ENCODE peak calls at places on chromosomes 16 and 17, in five cellular contexts. E is tibial nerve, F is HepG2, S is ovary, H is upper lobe of left lung. V is an unnamed sample.

GRCh38 chr16:67144943-67145342 is 5.9 kb downstream of the B3GNT9 start:
- DNase-seq in S (no peak), F (no peak), E (no peak), H (no peak), V (no peak)

GRCh38 chr17:979211-979538 is 401 bp downstream of the NXN start:
- DNase-seq in S (no peak), F (no peak), E (no peak), H (no peak), V (no peak)

GRCh38 chr17:27244019-27244418 is 49.9 kb upstream of the WSB1 start:
- DNase-seq in F (no peak), E (no peak), H (no peak), S (no peak), V (peak)

GRCh38 chr17:43936434-43936833 is 5.8 kb downstream of the PPY start:
- DNase-seq in F (no peak), H (no peak), S (no peak), E (no peak), V (no peak)

GRCh38 chr17:61073799-61074513 is 325.7 kb upstream of the TBX2 start:
- DNase-seq in S (no peak), E (no peak), F (no peak), H (no peak), V (no peak)

GRCh38 chr16:47565454-47565853 is 104.3 kb downstream of the PHKB start:
- DNase-seq in E (peak), S (no peak), H (no peak), F (no peak), V (peak)

GRCh38 chr16:6081320-6081976 is 983.9 kb upstream of the EEF2KMT start:
- DNase-seq in H (no peak), E (no peak), F (peak), S (no peak), V (no peak)

GRCh38 chr16:24939224-24939623 is 75.9 kb downstream of the ARHGAP17 start:
- DNase-seq in S (no peak), H (peak), E (no peak), F (no peak), V (no peak)

DNA sequence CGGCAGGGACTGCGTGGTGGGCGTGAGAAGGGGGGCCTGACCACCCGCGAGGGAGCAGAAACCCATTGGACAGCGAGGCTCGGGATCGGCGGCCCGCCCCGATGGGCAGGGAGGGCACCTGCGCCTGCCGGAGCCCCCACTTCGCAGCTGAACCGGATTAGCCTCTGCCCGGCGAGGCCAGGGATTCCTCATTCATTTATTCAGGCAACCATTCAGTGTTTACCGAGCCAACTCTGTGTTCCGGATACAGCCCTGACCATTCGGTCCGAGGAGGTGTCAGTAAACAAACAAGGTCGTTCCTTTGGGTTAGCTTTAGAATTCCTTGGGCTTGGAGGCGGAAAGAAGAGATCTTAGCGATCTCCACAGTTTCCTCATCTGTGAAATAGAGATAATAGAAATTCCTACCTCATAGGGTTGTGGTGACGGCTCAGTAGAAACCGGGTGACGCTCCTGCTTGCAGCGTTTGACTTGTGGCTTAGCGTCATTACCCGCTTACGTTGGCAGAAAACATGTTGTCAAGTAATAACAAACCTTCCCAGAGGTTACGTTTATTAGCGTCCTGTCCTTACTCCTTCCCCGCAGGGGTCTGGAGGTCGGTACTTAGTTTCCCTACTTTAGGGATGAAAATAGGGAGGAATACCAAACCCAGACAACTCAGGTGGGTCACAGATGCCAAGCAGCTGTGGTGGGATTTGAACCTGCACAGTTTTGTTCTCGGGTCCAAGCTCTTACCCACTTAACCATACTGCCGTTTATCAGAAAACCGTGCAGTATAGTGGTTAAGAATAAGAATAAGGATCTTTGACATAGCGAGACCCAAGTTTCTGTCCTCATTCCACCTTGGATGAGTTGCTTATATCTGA is 893 bp downstream of the POLR3E start:
- DNase-seq in F (peak), E (peak), H (no peak), S (peak), V (peak)
- TF ChIP-seq EP300 in F (no peak), E (no peak), H (no peak), S (no peak), V (peak)

GRCh38 chr16:73016488-73016830 is 31.5 kb downstream of the ZFHX3 start:
- DNase-seq in S (no peak), E (no peak), H (no peak), F (no peak), V (no peak)
- TF ChIP-seq EP300 in S (no peak), E (no peak), H (no peak), F (no peak), V (no peak)

DNA sequence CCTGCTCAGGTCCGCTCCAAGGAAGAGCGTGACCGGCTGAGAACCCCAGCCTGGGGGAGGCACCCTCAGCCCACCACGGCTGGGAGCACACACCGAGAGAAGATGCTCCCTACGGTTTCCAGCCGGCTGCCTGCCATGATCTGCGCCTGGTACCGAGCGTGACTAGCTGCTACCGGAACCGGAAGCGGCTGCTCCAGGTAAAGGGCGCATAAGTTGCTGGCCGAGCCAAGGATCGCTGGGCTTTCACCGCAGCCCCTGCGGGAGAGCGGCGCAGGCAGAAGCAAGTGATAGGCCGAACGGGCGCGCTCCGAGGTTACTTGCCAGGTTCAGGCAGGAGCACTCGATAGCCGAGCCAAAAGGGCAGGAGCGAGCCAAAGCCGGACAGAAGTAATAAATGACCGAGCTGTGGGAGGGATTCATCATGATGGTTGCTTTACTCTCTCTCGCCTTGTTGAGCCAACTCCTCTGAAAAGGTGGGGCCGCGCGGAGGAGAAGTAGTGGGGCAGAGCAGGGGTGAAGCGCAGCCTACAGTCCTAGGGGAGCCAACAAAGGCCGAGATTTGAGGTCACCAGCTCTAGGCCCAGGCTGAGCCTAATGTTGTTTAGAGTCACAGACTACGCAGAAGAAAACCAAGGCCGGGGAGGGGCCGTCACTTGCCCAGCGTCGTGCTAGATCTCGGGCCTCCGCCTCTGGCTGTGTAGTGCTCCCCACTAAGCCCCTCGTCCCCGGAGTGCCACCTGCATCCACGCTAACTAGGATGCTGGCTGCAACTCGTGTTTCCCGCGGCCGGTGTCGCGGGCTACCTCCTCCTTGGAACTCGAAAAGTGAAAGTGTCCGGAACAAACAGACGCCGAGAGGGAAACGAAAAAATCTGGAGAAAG is at the start of gene MRPS23:
- DNase-seq in H (peak), S (peak), F (peak), E (peak), V (peak)
- TF ChIP-seq EP300 in H (no peak), S (no peak), F (peak), E (peak), V (no peak)

DNA sequence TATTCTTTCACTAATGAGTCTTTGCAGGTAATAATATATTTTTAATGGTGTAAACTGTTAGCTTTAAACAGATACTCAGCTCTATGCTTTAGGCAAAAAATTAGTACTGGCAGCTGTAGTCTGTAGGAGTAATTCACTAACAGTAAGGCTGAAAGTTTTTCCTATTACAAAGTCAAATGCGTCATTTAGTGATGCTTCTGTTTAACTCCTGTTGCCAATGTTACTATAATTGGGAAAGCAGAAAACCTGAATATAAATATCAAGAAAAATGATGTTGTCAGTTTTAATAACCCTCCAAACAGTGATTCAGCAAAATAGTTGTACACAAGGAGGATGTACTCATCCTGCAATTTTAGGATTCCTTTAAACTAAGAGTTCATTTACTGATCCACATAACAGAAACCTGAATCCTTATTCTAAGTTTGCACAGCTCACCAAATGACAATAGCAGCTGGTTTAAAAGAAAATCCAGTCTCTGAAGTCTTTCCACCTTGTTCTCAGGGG is 4.3 kb downstream of the CDR2 start:
- DNase-seq in S (no peak), F (peak), H (no peak), E (no peak), V (no peak)
- TF ChIP-seq EP300 in S (no peak), F (no peak), H (no peak), E (no peak), V (peak)

DNA sequence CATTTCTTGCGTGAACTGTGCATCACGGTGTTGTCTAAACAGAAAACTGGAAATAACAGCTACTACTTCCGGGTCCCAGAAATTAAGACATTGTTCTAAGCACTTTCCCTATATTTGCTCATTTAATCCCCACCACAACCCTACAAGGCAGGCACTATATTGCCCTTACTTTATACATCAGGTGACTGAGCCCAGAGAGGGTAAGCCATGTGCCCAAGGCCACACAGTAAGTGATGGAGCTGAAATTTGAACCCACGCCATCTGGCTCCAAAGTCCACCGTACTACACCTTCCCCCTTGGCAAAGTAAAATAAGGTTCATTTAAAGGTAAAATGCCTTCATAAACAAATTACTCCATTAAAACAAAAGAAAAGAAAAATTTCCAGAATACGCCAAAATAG is 33.2 kb downstream of the COTL1 start:
- DNase-seq in E (no peak), S (no peak), H (no peak), F (no peak), V (no peak)
- TF ChIP-seq EP300 in E (no peak), S (no peak), H (no peak), F (no peak), V (no peak)

GRCh38 chr16:2784536-2785100 is 2.7 kb downstream of the PRSS33 start:
- DNase-seq in F (no peak), S (peak), H (peak), E (no peak), V (no peak)

GRCh38 chr16:2786826-2787151 is 571 bp downstream of the PRSS33 start:
- DNase-seq in H (no peak), E (no peak), S (no peak), F (no peak), V (no peak)

GRCh38 chr16:2787406-2787805 is at the start of gene PRSS33:
- DNase-seq in F (no peak), H (no peak), E (no peak), S (peak), V (no peak)

GRCh38 chr16:2785101-2785991 is 2.0 kb downstream of the PRSS33 start:
- DNase-seq in E (no peak), H (peak), F (no peak), S (peak), V (no peak)

GRCh38 chr16:2786061-2786825 is 1.1 kb downstream of the PRSS33 start:
- DNase-seq in E (no peak), H (no peak), F (no peak), S (peak), V (no peak)
- TF ChIP-seq EP300 in E (no peak), H (no peak), F (no peak), S (no peak), V (no peak)

GRCh38 chr17:40070895-40071719 is 8.3 kb downstream of the THRA start:
- DNase-seq in S (peak), E (peak), F (no peak), H (peak), V (no peak)

GRCh38 chr17:40071720-40072480 is 9.1 kb downstream of the THRA start:
- DNase-seq in F (peak), S (peak), H (peak), E (peak), V (peak)

GRCh38 chr17:40068917-40069750 is 6.4 kb downstream of the THRA start:
- DNase-seq in S (peak), E (peak), F (no peak), H (peak), V (peak)

GRCh38 chr17:40069751-40070643 is 7.2 kb downstream of the THRA start:
- DNase-seq in E (no peak), H (peak), F (no peak), S (peak), V (no peak)

DNA sequence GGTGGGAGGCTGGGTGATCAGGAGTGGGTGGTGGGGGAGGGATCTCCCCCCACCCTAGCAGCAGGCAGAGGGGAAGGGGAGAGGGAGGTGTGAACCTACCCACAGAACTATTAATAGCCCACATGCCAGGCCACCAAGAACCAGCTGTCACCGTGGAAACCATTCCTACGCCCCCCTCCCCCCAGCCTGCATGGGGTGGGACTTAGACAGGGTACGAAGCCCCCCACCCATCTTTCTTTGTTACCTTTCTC is 7.8 kb downstream of the THRA start:
- DNase-seq in S (no peak), H (no peak), E (no peak), F (no peak), V (no peak)
- TF ChIP-seq EP300 in S (no peak), H (no peak), E (no peak), F (no peak), V (no peak)

GRCh38 chr16:57638381-57638780 is 10.0 kb downstream of the ADGRG1 start:
- DNase-seq in E (no peak), F (no peak), H (no peak), S (no peak), V (no peak)

GRCh38 chr16:57637965-57638364 is 9.5 kb downstream of the ADGRG1 start:
- DNase-seq in S (no peak), E (no peak), F (no peak), H (no peak), V (no peak)

GRCh38 chr16:57640185-57640584 is 11.8 kb downstream of the ADGRG1 start:
- DNase-seq in H (no peak), F (no peak), E (no peak), S (no peak), V (no peak)

GRCh38 chr16:57640612-57641011 is 12.2 kb downstream of the ADGRG1 start:
- DNase-seq in H (no peak), E (no peak), F (no peak), S (no peak), V (no peak)

GRCh38 chr16:57639172-57639571 is 10.7 kb downstream of the ADGRG1 start:
- DNase-seq in E (no peak), F (no peak), H (no peak), S (no peak), V (no peak)
- TF ChIP-seq EP300 in E (no peak), F (no peak), H (no peak), S (no peak), V (no peak)

GRCh38 chr17:40607641-40608040 is 40.0 kb downstream of the SMARCE1 start:
- DNase-seq in E (no peak), F (no peak), H (peak), S (no peak), V (peak)

GRCh38 chr17:40610359-40610758 is 37.3 kb downstream of the SMARCE1 start:
- DNase-seq in E (no peak), H (no peak), S (no peak), F (no peak), V (peak)

GRCh38 chr17:40606548-40607353 is 40.9 kb downstream of the SMARCE1 start:
- DNase-seq in S (no peak), H (no peak), F (no peak), E (no peak), V (peak)

GRCh38 chr17:40605301-40605700 is 40.0 kb upstream of the CCR7 start:
- DNase-seq in E (no peak), H (no peak), S (no peak), F (no peak), V (peak)

DNA sequence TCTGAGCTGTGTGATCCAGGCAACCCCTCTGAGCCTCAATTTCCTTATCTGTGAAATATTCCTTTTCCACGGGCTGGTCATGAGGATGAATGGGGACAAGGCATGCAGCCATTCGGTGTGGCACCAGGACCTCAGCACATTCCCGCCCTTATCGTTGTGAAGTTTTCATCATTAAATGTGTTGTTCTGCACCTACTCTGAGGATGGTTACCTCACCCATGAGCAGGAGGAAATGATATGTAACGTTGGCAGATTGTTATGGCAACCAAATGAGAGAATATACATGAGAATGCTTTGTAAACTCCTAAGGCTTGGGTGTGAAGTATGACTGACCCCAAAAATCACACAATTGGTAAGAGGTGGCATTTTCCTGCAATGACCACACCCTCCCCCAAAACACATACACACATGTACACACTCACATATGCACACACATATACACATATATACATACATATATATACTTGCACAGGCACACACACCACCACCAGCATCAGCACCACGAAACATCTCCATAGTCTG is 39.5 kb downstream of the SMARCE1 start:
- DNase-seq in F (no peak), H (no peak), E (no peak), S (no peak), V (peak)
- TF ChIP-seq EP300 in F (no peak), H (no peak), E (no peak), S (no peak), V (no peak)

V was measured in esophagus muscularis mucosa.